ENCODE peak calls at places on chromosomes 5 and 9, in four cellular contexts. S is CD4-positive, alpha-beta T cell; Z is GM12878; E is dorsolateral prefrontal cortex. Q is an unnamed sample.

GRCh38 chr9:127035423-127035822 is 87.0 kb downstream of the ANGPTL2 start:
- DNase-seq in S (no peak), Z (no peak), E (no peak), Q (no peak)

GRCh38 chr5:52709171-52709925 is 78.4 kb upstream of the ITGA1 start:
- DNase-seq in S (no peak), Z (no peak), E (no peak), Q (no peak)

GRCh38 chr9:135174269-135174668 is 86.8 kb downstream of the OLFM1 start:
- DNase-seq in S (no peak), Z (no peak), E (no peak), Q (no peak)

GRCh38 chr5:90037646-90038045 is 371.9 kb downstream of the CETN3 start:
- DNase-seq in S (no peak), Z (no peak), E (no peak), Q (no peak)

GRCh38 chr9:130265431-130266235 is at the start of gene HMCN2:
- DNase-seq in S (no peak), Z (no peak), E (no peak), Q (no peak)

GRCh38 chr5:158590936-158591863 is 508.5 kb downstream of the EBF1 start:
- DNase-seq in S (no peak), Z (no peak), E (no peak), Q (no peak)

GRCh38 chr5:75048457-75048953 is 3.9 kb downstream of the GCNT4 start:
- DNase-seq in S (no peak), Z (peak; percentile 57), E (no peak), Q (no peak)

GRCh38 chr5:151784141-151784540 is 12.4 kb downstream of the G3BP1 start:
- DNase-seq in S (no peak), Z (no peak), E (no peak), Q (no peak)

GRCh38 chr5:153463806-153464205 is 26.7 kb upstream of the GRIA1 start:
- DNase-seq in S (no peak), Z (no peak), E (no peak), Q (no peak)

GRCh38 chr9:115717711-115718173 is 435.8 kb upstream of the PAPPA start:
- DNase-seq in S (no peak), Z (no peak), E (no peak), Q (no peak)

GRCh38 chr5:83837261-83837894 is 116.7 kb upstream of the HAPLN1 start:
- DNase-seq in S (no peak), Z (no peak), E (no peak), Q (no peak)

GRCh38 chr9:128632066-128632465 is 24.6 kb downstream of the DYNC2I2 start:
- DNase-seq in S (no peak), Z (no peak), E (no peak), Q (no peak)

GRCh38 chr9:18274693-18275092 is 199.3 kb upstream of the ADAMTSL1 start:
- DNase-seq in S (no peak), Z (no peak), E (no peak), Q (no peak)

GRCh38 chr5:153660919-153661318 is 170.4 kb downstream of the GRIA1 start:
- DNase-seq in S (no peak), Z (no peak), E (no peak), Q (no peak)

GRCh38 chr5:120538149-120538548 is 74.0 kb downstream of the PRR16 start:
- DNase-seq in S (no peak), Z (no peak), E (no peak), Q (no peak)

GRCh38 chr9:37454238-37454637 is 11.0 kb downstream of the ZBTB5 start:
- DNase-seq in S (no peak), Z (no peak), E (no peak), Q (no peak)

GRCh38 chr9:120610975-120611689 is 31.2 kb upstream of the CDK5RAP2 start:
- DNase-seq in S (no peak), Z (no peak), E (no peak), Q (no peak)

GRCh38 chr5:79859588-79859987 is 131.5 kb downstream of the MTX3 start:
- DNase-seq in S (no peak), Z (no peak), E (no peak), Q (no peak)

GRCh38 chr9:92970467-92970923 is 23.2 kb downstream of the FGD3 start:
- DNase-seq in S (peak; percentile 24), Z (no peak), E (no peak), Q (no peak)

GRCh38 chr5:134206627-134207160 is 19.2 kb downstream of the PPP2CA start:
- DNase-seq in S (no peak), Z (no peak), E (no peak), Q (no peak)

GRCh38 chr5:159883522-159883950 is 32.7 kb upstream of the ADRA1B start:
- DNase-seq in S (no peak), Z (no peak), E (no peak), Q (no peak)

GRCh38 chr5:74418709-74419108 is 221.8 kb downstream of the ENC1 start:
- DNase-seq in S (no peak), Z (no peak), E (no peak), Q (no peak)

GRCh38 chr9:129225815-129226214 is 47.8 kb upstream of the IER5L start:
- DNase-seq in S (peak; percentile 43), Z (no peak), E (no peak), Q (no peak)

GRCh38 chr9:34684145-34684544 is 6.9 kb downstream of the CCL19 start:
- DNase-seq in S (no peak), Z (no peak), E (no peak), Q (no peak)

GRCh38 chr9:107251756-107252322 is 31.2 kb upstream of the RAD23B start:
- DNase-seq in S (no peak), Z (no peak), E (no peak), Q (no peak)

GRCh38 chr5:13540154-13540815 is 404.2 kb downstream of the DNAH5 start:
- DNase-seq in S (no peak), Z (no peak), E (no peak), Q (no peak)

GRCh38 chr9:65411901-65412300 is 126.9 kb upstream of the FOXD4L5 start:
- DNase-seq in S (no peak), Z (no peak), E (no peak), Q (no peak)

GRCh38 chr9:116264361-116264760 is 110.8 kb downstream of the PAPPA start:
- DNase-seq in S (no peak), Z (no peak), E (no peak), Q (no peak)

GRCh38 chr9:36025751-36026150 is 11.0 kb upstream of the RECK start:
- DNase-seq in S (no peak), Z (no peak), E (no peak), Q (no peak)

GRCh38 chr9:134059661-134060395 is 8.0 kb downstream of the BRD3 start:
- DNase-seq in S (no peak), Z (peak; percentile 77), E (no peak), Q (no peak)

GRCh38 chr5:62717211-62717927 is 138.8 kb downstream of the LRRC70 start:
- DNase-seq in S (no peak), Z (no peak), E (no peak), Q (no peak)

GRCh38 chr5:33281507-33281906 is 159.3 kb upstream of the TARS1 start:
- DNase-seq in S (no peak), Z (no peak), E (no peak), Q (no peak)

GRCh38 chr9:131798166-131798565 is 58.3 kb upstream of the RAPGEF1 start:
- DNase-seq in S (no peak), Z (no peak), E (no peak), Q (no peak)

GRCh38 chr9:100167912-100168775 is 69.1 kb downstream of the INVS start:
- DNase-seq in S (no peak), Z (no peak), E (no peak), Q (no peak)
- TF ChIP-seq CTCF in S (no peak), Z (no peak), E (no peak), Q (no peak)

GRCh38 chr5:9924614-9925013 is 294.5 kb upstream of the TAS2R1 start:
- DNase-seq in S (no peak), Z (peak; percentile 46), E (no peak), Q (no peak)

GRCh38 chr5:9920696-9921095 is 290.5 kb upstream of the TAS2R1 start:
- DNase-seq in S (no peak), Z (no peak), E (no peak), Q (no peak)

GRCh38 chr5:9927106-9927505 is 297.0 kb upstream of the TAS2R1 start:
- DNase-seq in S (no peak), Z (no peak), E (no peak), Q (no peak)

GRCh38 chr5:9919306-9920030 is 289.3 kb upstream of the TAS2R1 start:
- DNase-seq in S (no peak), Z (no peak), E (no peak), Q (no peak)

DNA sequence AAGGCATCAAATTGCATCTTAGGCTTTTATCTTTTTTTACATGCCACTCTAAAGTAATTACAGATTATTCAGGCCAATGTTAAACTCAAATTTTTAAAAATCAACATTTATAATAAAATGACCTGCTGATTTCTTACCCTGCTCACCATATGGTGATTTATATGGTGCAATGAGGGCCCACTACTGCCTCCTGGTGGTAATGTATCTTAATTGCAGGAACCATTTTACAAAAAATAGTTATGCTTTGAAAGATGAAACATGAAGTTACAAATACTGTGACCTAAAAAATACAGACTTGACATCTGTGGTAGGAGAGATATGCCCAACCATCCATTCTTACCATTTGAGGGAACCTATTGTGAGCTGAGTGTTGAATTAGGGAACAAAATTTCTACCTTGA is 292.6 kb upstream of the TAS2R1 start:
- DNase-seq in S (no peak), Z (no peak), E (no peak), Q (no peak)
- TF ChIP-seq CTCF in S (no peak), Z (no peak), E (no peak), Q (peak; percentile 21)

GRCh38 chr5:94968507-94969095 is 316.3 kb downstream of the MCTP1 start:
- DNase-seq in S (no peak), Z (peak; percentile 26), E (no peak), Q (no peak)

GRCh38 chr5:94967525-94967924 is 317.4 kb downstream of the MCTP1 start:
- DNase-seq in S (no peak), Z (no peak), E (no peak), Q (no peak)

GRCh38 chr5:94972268-94972667 is 312.6 kb downstream of the MCTP1 start:
- DNase-seq in S (no peak), Z (no peak), E (no peak), Q (no peak)

DNA sequence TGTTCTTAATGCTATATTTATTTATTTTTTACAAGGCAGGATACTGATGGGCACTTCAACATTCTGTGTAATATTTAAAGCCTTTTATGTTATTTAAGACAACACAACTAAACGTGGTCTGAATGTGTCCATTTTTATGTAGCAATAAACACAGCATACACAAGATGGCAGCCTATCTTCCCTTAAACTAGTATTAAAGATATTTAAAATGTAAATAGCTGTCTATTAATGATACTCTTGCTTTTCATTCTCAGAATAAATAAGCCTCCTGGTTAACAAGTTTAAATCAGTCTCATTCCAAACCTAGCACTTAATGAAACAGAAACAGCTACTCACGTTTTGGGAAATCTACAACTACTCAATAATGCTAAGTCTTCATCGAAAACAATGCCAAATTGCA is 315.7 kb downstream of the MCTP1 start:
- DNase-seq in S (no peak), Z (no peak), E (no peak), Q (no peak)
- TF ChIP-seq CTCF in S (no peak), Z (peak; percentile 16), E (no peak), Q (no peak)

GRCh38 chr5:112684121-112684520 is 53.6 kb upstream of the APC start:
- DNase-seq in S (no peak), Z (peak; percentile 31), E (no peak), Q (no peak)
- TF ChIP-seq CTCF in S (no peak), Z (no peak), E (no peak), Q (no peak)